ENCODE peak calls at places on chromosome 10, in four cellular contexts. One of them, this sample, is unnamed.

GRCh38 chr10:133179128-133179520 is 19.1 kb downstream of the KNDC1 start:
- DNase-seq in NAMALWA: no peak
- DNase-seq in activated CD4-positive, alpha-beta T cell treated with anti-CD3 and anti-CD28 coated beads, Interleukin-2, amount 50 U/mL, for 48 hours: no peak
- DNase-seq in mesendoderm: no peak
- DNase-seq in this sample: no peak

GRCh38 chr10:126930506-126931458 is 25.6 kb downstream of the DOCK1 start:
- DNase-seq in NAMALWA: no peak
- DNase-seq in activated CD4-positive, alpha-beta T cell treated with anti-CD3 and anti-CD28 coated beads, Interleukin-2, amount 50 U/mL, for 48 hours: no peak
- DNase-seq in mesendoderm: no peak
- DNase-seq in this sample: no peak

GRCh38 chr10:91076991-91077548 is 143.4 kb upstream of the PCGF5 start:
- DNase-seq in NAMALWA: no peak
- DNase-seq in activated CD4-positive, alpha-beta T cell treated with anti-CD3 and anti-CD28 coated beads, Interleukin-2, amount 50 U/mL, for 48 hours: no peak
- DNase-seq in mesendoderm: no peak
- DNase-seq in this sample: no peak

GRCh38 chr10:17993361-17993760 is 41.6 kb downstream of the SLC39A12 start:
- DNase-seq in NAMALWA: no peak
- DNase-seq in activated CD4-positive, alpha-beta T cell treated with anti-CD3 and anti-CD28 coated beads, Interleukin-2, amount 50 U/mL, for 48 hours: no peak
- DNase-seq in mesendoderm: no peak
- DNase-seq in this sample: no peak

GRCh38 chr10:124665980-124666379 is 78.2 kb downstream of the FAM53B start:
- DNase-seq in NAMALWA: no peak
- DNase-seq in activated CD4-positive, alpha-beta T cell treated with anti-CD3 and anti-CD28 coated beads, Interleukin-2, amount 50 U/mL, for 48 hours: no peak
- DNase-seq in mesendoderm: peak
- DNase-seq in this sample: no peak

GRCh38 chr10:96280859-96281258 is 9.5 kb upstream of the BLNK start:
- DNase-seq in NAMALWA: no peak
- DNase-seq in activated CD4-positive, alpha-beta T cell treated with anti-CD3 and anti-CD28 coated beads, Interleukin-2, amount 50 U/mL, for 48 hours: no peak
- DNase-seq in mesendoderm: no peak
- DNase-seq in this sample: no peak

GRCh38 chr10:124830445-124830844 is 28.8 kb downstream of the ABRAXAS2 start:
- DNase-seq in NAMALWA: no peak
- DNase-seq in activated CD4-positive, alpha-beta T cell treated with anti-CD3 and anti-CD28 coated beads, Interleukin-2, amount 50 U/mL, for 48 hours: no peak
- DNase-seq in mesendoderm: no peak
- DNase-seq in this sample: no peak

GRCh38 chr10:49661291-49661856 is 18.1 kb upstream of the C10orf53 start:
- DNase-seq in NAMALWA: no peak
- DNase-seq in activated CD4-positive, alpha-beta T cell treated with anti-CD3 and anti-CD28 coated beads, Interleukin-2, amount 50 U/mL, for 48 hours: no peak
- DNase-seq in mesendoderm: no peak
- DNase-seq in this sample: no peak

GRCh38 chr10:132575320-132576201 is 38.0 kb downstream of the INPP5A start:
- DNase-seq in NAMALWA: no peak
- DNase-seq in activated CD4-positive, alpha-beta T cell treated with anti-CD3 and anti-CD28 coated beads, Interleukin-2, amount 50 U/mL, for 48 hours: peak
- DNase-seq in mesendoderm: no peak
- DNase-seq in this sample: peak

GRCh38 chr10:80133221-80133620 is 691 bp downstream of the PLAC9 start:
- DNase-seq in NAMALWA: no peak
- DNase-seq in activated CD4-positive, alpha-beta T cell treated with anti-CD3 and anti-CD28 coated beads, Interleukin-2, amount 50 U/mL, for 48 hours: no peak
- DNase-seq in mesendoderm: no peak
- DNase-seq in this sample: no peak

GRCh38 chr10:44253769-44254462 is 131.0 kb downstream of the CXCL12 start:
- DNase-seq in NAMALWA: no peak
- DNase-seq in activated CD4-positive, alpha-beta T cell treated with anti-CD3 and anti-CD28 coated beads, Interleukin-2, amount 50 U/mL, for 48 hours: no peak
- DNase-seq in mesendoderm: no peak
- DNase-seq in this sample: no peak

GRCh38 chr10:70292016-70292415 is 8.2 kb upstream of the NPFFR1 start:
- DNase-seq in NAMALWA: no peak
- DNase-seq in activated CD4-positive, alpha-beta T cell treated with anti-CD3 and anti-CD28 coated beads, Interleukin-2, amount 50 U/mL, for 48 hours: no peak
- DNase-seq in mesendoderm: no peak
- DNase-seq in this sample: no peak

GRCh38 chr10:77756319-77757232 is 119.0 kb upstream of the KCNMA1 start:
- DNase-seq in NAMALWA: peak
- DNase-seq in activated CD4-positive, alpha-beta T cell treated with anti-CD3 and anti-CD28 coated beads, Interleukin-2, amount 50 U/mL, for 48 hours: peak
- DNase-seq in mesendoderm: peak
- DNase-seq in this sample: no peak

GRCh38 chr10:79012567-79012966 is 56.2 kb upstream of the ZMIZ1 start:
- DNase-seq in NAMALWA: no peak
- DNase-seq in activated CD4-positive, alpha-beta T cell treated with anti-CD3 and anti-CD28 coated beads, Interleukin-2, amount 50 U/mL, for 48 hours: no peak
- DNase-seq in mesendoderm: no peak
- DNase-seq in this sample: no peak

GRCh38 chr10:3426190-3426845 is 253.7 kb upstream of the PITRM1 start:
- DNase-seq in NAMALWA: no peak
- DNase-seq in activated CD4-positive, alpha-beta T cell treated with anti-CD3 and anti-CD28 coated beads, Interleukin-2, amount 50 U/mL, for 48 hours: no peak
- DNase-seq in mesendoderm: no peak
- DNase-seq in this sample: no peak

GRCh38 chr10:73771722-73772279 is 10.0 kb upstream of the CHCHD1 start:
- DNase-seq in NAMALWA: no peak
- DNase-seq in activated CD4-positive, alpha-beta T cell treated with anti-CD3 and anti-CD28 coated beads, Interleukin-2, amount 50 U/mL, for 48 hours: no peak
- DNase-seq in mesendoderm: peak
- DNase-seq in this sample: peak

GRCh38 chr10:2986341-2986933 is 80.9 kb upstream of the PFKP start:
- DNase-seq in NAMALWA: no peak
- DNase-seq in activated CD4-positive, alpha-beta T cell treated with anti-CD3 and anti-CD28 coated beads, Interleukin-2, amount 50 U/mL, for 48 hours: no peak
- DNase-seq in mesendoderm: no peak
- DNase-seq in this sample: no peak

GRCh38 chr10:5599613-5600520 is 66.5 kb downstream of the ASB13 start:
- DNase-seq in NAMALWA: no peak
- DNase-seq in activated CD4-positive, alpha-beta T cell treated with anti-CD3 and anti-CD28 coated beads, Interleukin-2, amount 50 U/mL, for 48 hours: no peak
- DNase-seq in mesendoderm: no peak
- DNase-seq in this sample: no peak

GRCh38 chr10:109282510-109282909 is 640.8 kb downstream of the XPNPEP1 start:
- DNase-seq in NAMALWA: no peak
- DNase-seq in activated CD4-positive, alpha-beta T cell treated with anti-CD3 and anti-CD28 coated beads, Interleukin-2, amount 50 U/mL, for 48 hours: no peak
- DNase-seq in mesendoderm: no peak
- DNase-seq in this sample: no peak

GRCh38 chr10:112687647-112688046 is 240.6 kb downstream of the VTI1A start:
- DNase-seq in NAMALWA: no peak
- DNase-seq in activated CD4-positive, alpha-beta T cell treated with anti-CD3 and anti-CD28 coated beads, Interleukin-2, amount 50 U/mL, for 48 hours: no peak
- DNase-seq in mesendoderm: peak
- DNase-seq in this sample: no peak

GRCh38 chr10:104274762-104275721 is 6.1 kb downstream of the GSTO2 start:
- DNase-seq in NAMALWA: peak
- DNase-seq in activated CD4-positive, alpha-beta T cell treated with anti-CD3 and anti-CD28 coated beads, Interleukin-2, amount 50 U/mL, for 48 hours: peak
- DNase-seq in mesendoderm: peak
- DNase-seq in this sample: no peak

GRCh38 chr10:125611216-125611615 is 71.7 kb downstream of the TEX36 start:
- DNase-seq in NAMALWA: no peak
- DNase-seq in activated CD4-positive, alpha-beta T cell treated with anti-CD3 and anti-CD28 coated beads, Interleukin-2, amount 50 U/mL, for 48 hours: no peak
- DNase-seq in mesendoderm: no peak
- DNase-seq in this sample: no peak

GRCh38 chr10:25561761-25562160 is 372.3 kb upstream of the MYO3A start:
- DNase-seq in NAMALWA: no peak
- DNase-seq in activated CD4-positive, alpha-beta T cell treated with anti-CD3 and anti-CD28 coated beads, Interleukin-2, amount 50 U/mL, for 48 hours: no peak
- DNase-seq in mesendoderm: peak
- DNase-seq in this sample: no peak

GRCh38 chr10:31036209-31036608 is 4.5 kb upstream of the ZNF438 start:
- DNase-seq in NAMALWA: no peak
- DNase-seq in activated CD4-positive, alpha-beta T cell treated with anti-CD3 and anti-CD28 coated beads, Interleukin-2, amount 50 U/mL, for 48 hours: no peak
- DNase-seq in mesendoderm: peak
- DNase-seq in this sample: no peak

GRCh38 chr10:79383974-79384606 is 36.8 kb downstream of the PPIF start:
- DNase-seq in NAMALWA: no peak
- DNase-seq in activated CD4-positive, alpha-beta T cell treated with anti-CD3 and anti-CD28 coated beads, Interleukin-2, amount 50 U/mL, for 48 hours: no peak
- DNase-seq in mesendoderm: no peak
- DNase-seq in this sample: no peak